ENCODE peak calls at places on chromosomes 4 and X, in nine cellular contexts. W, M, N, A, Z, E, T, O and X are unnamed samples.

GRCh38 chr4:98540803-98541202 is 117.6 kb downstream of the TSPAN5 start:
- DNase-seq in M (no peak), W (no peak), T (no peak), Z (no peak), N (no peak), A (no peak), E (no peak), O (no peak), X (no peak)

GRCh38 chrX:8815460-8816065 is 14.4 kb upstream of the FAM9A start:
- DNase-seq in N (peak; percentile 41), M (no peak), O (no peak), E (peak; percentile 50), W (no peak), T (peak; percentile 45), Z (peak; percentile 13), A (no peak), X (peak; percentile 12)

GRCh38 chr4:108834167-108834566 is 71.3 kb upstream of the ETNPPL start:
- DNase-seq in T (no peak), M (peak; percentile 57), A (no peak), N (no peak), Z (peak; percentile 79), O (no peak), E (no peak), W (no peak), X (no peak)

GRCh38 chr4:87211249-87211952 is 9.0 kb downstream of the KLHL8 start:
- DNase-seq in W (no peak), O (no peak), M (no peak), T (no peak), N (no peak), A (no peak), E (no peak), Z (no peak), X (no peak)

GRCh38 chrX:124042042-124042441 is 80.5 kb downstream of the STAG2 start:
- DNase-seq in T (no peak), W (no peak), N (no peak), A (no peak), O (no peak), E (no peak), Z (no peak), M (no peak), X (no peak)

GRCh38 chr4:48367016-48367415 is 25.7 kb downstream of the SLAIN2 start:
- DNase-seq in M (no peak), A (no peak), W (no peak), Z (no peak), O (no peak), E (no peak), T (no peak), N (no peak), X (no peak)

GRCh38 chr4:77699731-77700210 is 94.2 kb downstream of the CXCL13 start:
- DNase-seq in T (peak; percentile 1), N (peak; percentile 42), O (no peak), E (no peak), Z (peak; percentile 89), M (peak; percentile 21), W (no peak), A (no peak), X (no peak)

GRCh38 chr4:184440593-184441358 is 33.6 kb downstream of the IRF2 start:
- DNase-seq in M (no peak), A (no peak), T (no peak), N (no peak), O (no peak), Z (no peak), E (no peak), W (no peak), X (no peak)

GRCh38 chr4:3204021-3204431 is 44.9 kb upstream of the MSANTD1 start:
- DNase-seq in E (no peak), Z (peak; percentile 64), N (no peak), A (no peak), M (no peak), W (no peak), O (no peak), T (no peak), X (no peak)

GRCh38 chrX:110180928-110181310 is 137.0 kb downstream of the AMMECR1 start:
- DNase-seq in W (no peak), Z (no peak), A (no peak), T (no peak), N (no peak), E (no peak), O (no peak), M (no peak), X (no peak)

GRCh38 chr4:118867311-118868067 is 21.2 kb upstream of the SYNPO2 start:
- DNase-seq in T (no peak), A (no peak), M (no peak), O (no peak), E (no peak), N (no peak), W (no peak), Z (peak; percentile 30), X (no peak)

GRCh38 chr4:58734030-58734673 is 1624.0 kb upstream of the IGFBP7 start:
- DNase-seq in W (no peak), A (no peak), E (no peak), N (no peak), O (no peak), Z (no peak), T (no peak), M (no peak), X (peak; percentile 11)

DNA sequence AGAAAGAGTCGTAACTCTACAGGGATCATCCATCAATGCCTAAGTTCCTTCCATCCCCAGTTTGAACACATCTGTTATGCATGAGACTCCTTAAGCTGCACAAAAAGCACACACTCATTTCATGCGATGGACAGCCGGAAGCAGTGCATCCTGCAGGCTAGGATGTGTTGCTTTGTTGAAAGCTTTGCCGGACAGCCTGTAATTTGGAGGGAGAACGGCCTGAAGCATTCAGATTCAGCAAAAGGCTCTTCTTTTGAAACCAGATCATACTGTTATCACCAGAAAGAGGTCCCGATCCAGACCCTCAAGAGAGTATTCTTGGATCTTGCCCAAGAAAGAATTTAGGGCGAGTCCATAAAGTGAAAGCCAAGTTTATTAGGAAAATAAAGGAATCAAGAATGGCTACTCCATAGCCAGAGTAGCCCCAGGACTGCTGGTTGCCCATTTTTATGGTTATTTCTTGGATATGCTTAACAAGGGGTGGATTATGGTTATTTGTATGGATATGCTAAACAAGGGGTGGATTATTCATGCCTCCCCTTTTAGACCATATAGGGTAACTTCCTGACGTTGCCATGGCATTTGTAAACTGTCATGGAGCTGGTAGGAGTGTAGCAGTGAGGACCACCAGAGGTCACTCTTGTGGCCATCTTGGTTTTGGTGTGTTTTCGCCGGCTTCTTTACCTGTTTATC is 48.1 kb upstream of the DHRSX start:
- DNase-seq in M (no peak), N (no peak), O (no peak), T (no peak), W (no peak), A (no peak), Z (no peak), E (no peak), X (no peak)
- TF ChIP-seq CTCF in M (no peak), N (no peak), O (no peak), T (no peak), W (no peak), A (no peak), Z (no peak), E (no peak), X (no peak)

DNA sequence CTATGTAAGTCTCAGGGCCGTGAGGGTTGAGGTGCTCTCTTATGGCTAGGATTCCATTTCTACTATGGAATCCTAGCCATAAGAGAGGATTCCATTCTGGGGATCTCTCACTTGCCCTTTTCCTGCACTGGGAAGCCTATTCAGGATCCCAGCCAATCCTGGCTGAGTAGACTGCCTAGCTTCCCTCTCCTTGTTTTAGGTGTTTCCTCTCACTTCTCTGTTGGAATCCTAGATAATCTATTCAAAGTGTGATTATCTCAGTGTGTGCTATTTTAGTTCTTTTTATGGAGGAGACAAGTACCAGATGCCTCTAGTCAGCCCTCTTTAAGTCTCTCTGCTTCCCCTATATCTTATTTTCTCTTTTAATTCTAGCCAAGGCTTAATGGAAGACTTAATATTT is 34.4 kb upstream of the DDIT4L start:
- DNase-seq in O (no peak), W (no peak), M (no peak), T (no peak), E (no peak), A (no peak), Z (no peak), N (no peak), X (no peak)
- TF ChIP-seq CTCF in O (no peak), W (no peak), M (no peak), T (no peak), E (no peak), A (no peak), Z (no peak), N (no peak), X (no peak)

DNA sequence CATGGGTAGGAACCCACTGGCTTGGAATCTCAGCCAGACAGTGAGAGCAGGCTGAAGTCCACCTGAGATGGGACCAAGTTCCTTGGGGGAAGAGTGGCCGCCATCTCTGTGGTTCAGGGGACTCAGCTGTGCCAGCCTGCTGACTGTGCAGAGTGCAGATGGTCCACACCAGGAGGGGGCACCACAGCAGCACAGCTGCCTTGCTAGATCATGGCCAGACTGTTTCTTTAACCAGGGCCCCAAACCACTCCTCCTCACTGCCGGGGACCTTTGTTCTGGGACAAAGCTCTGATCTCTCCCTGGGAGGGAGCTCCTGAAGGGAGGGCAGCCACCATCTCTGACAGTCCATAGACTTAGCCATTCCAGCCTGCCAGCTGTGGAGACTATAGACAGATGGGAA is 2189.6 kb downstream of the PCDH7 start:
- DNase-seq in A (no peak), W (no peak), E (no peak), N (no peak), T (no peak), O (no peak), M (no peak), Z (no peak), X (no peak)
- TF ChIP-seq CTCF in A (no peak), W (no peak), E (no peak), N (no peak), T (no peak), O (no peak), M (no peak), Z (no peak), X (no peak)

GRCh38 chrX:386768-387575 is at the start of gene PPP2R3B:
- DNase-seq in E (peak; percentile 97), Z (peak; percentile 98), N (peak; percentile 99), M (peak; percentile 86), A (peak; percentile 84), O (peak; percentile 99), W (peak; percentile 99), T (peak; percentile 96), X (peak; percentile 98)
- TF ChIP-seq CTCF in E (no peak), Z (no peak), N (no peak), M (no peak), A (no peak), O (peak; percentile 40), W (no peak), T (no peak), X (no peak)

GRCh38 chr4:90241008-90241407 is 113.8 kb downstream of the CCSER1 start:
- DNase-seq in T (no peak), M (no peak), O (no peak), A (no peak), N (no peak), E (no peak), W (no peak), Z (no peak), X (no peak)
- TF ChIP-seq CTCF in T (no peak), M (no peak), O (no peak), A (no peak), N (no peak), E (no peak), W (no peak), Z (no peak), X (no peak)

DNA sequence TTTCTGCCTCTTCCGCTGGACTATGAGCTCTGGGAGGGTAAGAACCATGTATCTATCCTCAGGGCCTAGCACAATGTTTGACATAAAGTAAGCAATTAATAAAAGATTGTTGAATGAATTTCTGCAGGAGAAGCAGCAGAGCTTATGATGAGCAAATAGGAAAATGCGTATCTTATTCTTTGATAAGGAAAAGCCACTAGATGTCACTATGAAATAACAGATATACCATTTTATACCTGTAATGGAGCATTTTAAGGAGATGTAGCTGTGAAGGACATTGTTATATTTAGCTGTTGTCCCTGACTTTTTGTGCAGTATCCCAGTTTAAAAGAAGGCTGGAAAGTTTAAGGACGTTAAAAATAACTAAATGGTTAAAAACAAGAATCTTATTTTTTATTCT is 147.2 kb upstream of the MBNL3 start:
- DNase-seq in W (no peak), O (no peak), N (no peak), Z (no peak), M (no peak), A (no peak), E (no peak), T (no peak), X (no peak)
- TF ChIP-seq CTCF in W (no peak), O (no peak), N (no peak), Z (no peak), M (no peak), A (no peak), E (no peak), T (no peak), X (no peak)